ENCODE peak calls at places on chromosomes 1 and 21, in five cellular contexts. K, O, E, N and X are unnamed samples.
A peak's percentile ranks its signal among the peaks of the same experiment; 100 is the strongest.

GRCh38 chr21:46168238-46168637 is 12.9 kb upstream of the FTCD start:
- DNase-seq in K (no peak), N (no peak), E (no peak), O (no peak), X (no peak)

GRCh38 chr1:54813479-54814147 is 12.5 kb upstream of the TTC22 start:
- DNase-seq in O (no peak), N (no peak), K (no peak), E (peak; percentile 36), X (no peak)

GRCh38 chr1:157993179-157994080 is at the start of gene KIRREL1:
- DNase-seq in O (no peak), E (peak; percentile 62), K (no peak), N (peak; percentile 79), X (no peak)

GRCh38 chr21:26165331-26165730 is 5.2 kb downstream of the APP start:
- DNase-seq in O (no peak), E (no peak), K (no peak), N (no peak), X (no peak)

GRCh38 chr1:220451541-220451940 is 76.4 kb upstream of the MARK1 start:
- DNase-seq in E (no peak), O (no peak), N (no peak), K (no peak), X (no peak)

GRCh38 chr1:224116131-224116530 is 2.2 kb downstream of the FBXO28 start:
- DNase-seq in O (no peak), N (peak; percentile 22), K (no peak), E (no peak), X (peak; percentile 44)

GRCh38 chr1:77220687-77221463 is 1.6 kb upstream of the PIGK start:
- DNase-seq in O (no peak), N (peak; percentile 4), K (no peak), E (no peak), X (no peak)

GRCh38 chr1:74343191-74343590 is 108.0 kb downstream of the TNNI3K start:
- DNase-seq in O (no peak), E (peak; percentile 41), K (no peak), N (no peak), X (no peak)